ENCODE peak calls at places on chromosomes 16 and 17, in four cellular contexts. One of them, this sample, is unnamed.
A peak's percentile ranks its signal among the peaks of the same experiment; 100 is the strongest.

GRCh38 chr17:77654296-77654695 is 304.2 kb upstream of the TNRC6C start:
- DNase-seq in GM20000: no peak
- DNase-seq in OCI-LY7: no peak
- DNase-seq in fibroblast of the aortic adventitia: no peak
- DNase-seq in this sample: no peak

GRCh38 chr16:82900611-82901010 is 273.8 kb downstream of the CDH13 start:
- DNase-seq in GM20000: no peak
- DNase-seq in OCI-LY7: no peak
- DNase-seq in fibroblast of the aortic adventitia: no peak
- DNase-seq in this sample: no peak

GRCh38 chr16:59412275-59412841 is 678.2 kb upstream of the GOT2 start:
- DNase-seq in GM20000: no peak
- DNase-seq in OCI-LY7: no peak
- DNase-seq in fibroblast of the aortic adventitia: no peak
- DNase-seq in this sample: no peak

GRCh38 chr16:10543231-10543630 is 37.2 kb downstream of the EMP2 start:
- DNase-seq in GM20000: no peak
- DNase-seq in OCI-LY7: no peak
- DNase-seq in fibroblast of the aortic adventitia: no peak
- DNase-seq in this sample: no peak

GRCh38 chr17:68461589-68461988 is 4.3 kb upstream of the WIPI1 start:
- DNase-seq in GM20000: no peak
- DNase-seq in OCI-LY7: peak; percentile 78
- DNase-seq in fibroblast of the aortic adventitia: no peak
- DNase-seq in this sample: no peak

GRCh38 chr16:47143677-47144558 is at the start of gene NETO2:
- DNase-seq in GM20000: peak; percentile 92
- DNase-seq in OCI-LY7: peak; percentile 16
- DNase-seq in fibroblast of the aortic adventitia: peak; percentile 43
- DNase-seq in this sample: peak; percentile 88

GRCh38 chr16:67264866-67265265 is 14.5 kb upstream of the PLEKHG4 start:
- DNase-seq in GM20000: no peak
- DNase-seq in OCI-LY7: no peak
- DNase-seq in fibroblast of the aortic adventitia: no peak
- DNase-seq in this sample: no peak

GRCh38 chr16:31177136-31177535 is 2.8 kb upstream of the FUS start:
- DNase-seq in GM20000: no peak
- DNase-seq in OCI-LY7: peak; percentile 58
- DNase-seq in fibroblast of the aortic adventitia: no peak
- DNase-seq in this sample: no peak

GRCh38 chr16:72856797-72857196 is 191.1 kb downstream of the ZFHX3 start:
- DNase-seq in GM20000: peak; percentile 64
- DNase-seq in OCI-LY7: no peak
- DNase-seq in fibroblast of the aortic adventitia: no peak
- DNase-seq in this sample: peak; percentile 75

GRCh38 chr16:75204410-75204758 is 2.6 kb downstream of the CTRB2 start:
- DNase-seq in GM20000: no peak
- DNase-seq in OCI-LY7: no peak
- DNase-seq in fibroblast of the aortic adventitia: no peak
- DNase-seq in this sample: no peak

GRCh38 chr17:45332989-45333701 is 16.3 kb upstream of the MAP3K14 start:
- DNase-seq in GM20000: peak; percentile 68
- DNase-seq in OCI-LY7: peak; percentile 69
- DNase-seq in fibroblast of the aortic adventitia: peak; percentile 45
- DNase-seq in this sample: peak; percentile 61

GRCh38 chr16:67825119-67825518 is 17.0 kb upstream of the THAP11 start:
- DNase-seq in GM20000: no peak
- DNase-seq in OCI-LY7: no peak
- DNase-seq in fibroblast of the aortic adventitia: no peak
- DNase-seq in this sample: no peak

GRCh38 chr16:31333686-31334649 is 21.0 kb upstream of the ITGAX start:
- DNase-seq in GM20000: peak; percentile 60
- DNase-seq in OCI-LY7: peak; percentile 51
- DNase-seq in fibroblast of the aortic adventitia: peak; percentile 9
- DNase-seq in this sample: peak; percentile 53

GRCh38 chr16:31876955-31877828 is 3.6 kb downstream of the ZNF267 start:
- DNase-seq in GM20000: peak; percentile 73
- DNase-seq in OCI-LY7: no peak
- DNase-seq in fibroblast of the aortic adventitia: peak; percentile 89
- DNase-seq in this sample: peak; percentile 69

GRCh38 chr17:41024702-41025101 is 2.3 kb downstream of the KRTAP1-5 start:
- DNase-seq in GM20000: no peak
- DNase-seq in OCI-LY7: no peak
- DNase-seq in fibroblast of the aortic adventitia: no peak
- DNase-seq in this sample: no peak

GRCh38 chr16:86033971-86034370 is 135.0 kb downstream of the IRF8 start:
- DNase-seq in GM20000: no peak
- DNase-seq in OCI-LY7: no peak
- DNase-seq in fibroblast of the aortic adventitia: no peak
- DNase-seq in this sample: no peak

GRCh38 chr16:29126057-29126494 is 141.2 kb downstream of the LAT start:
- DNase-seq in GM20000: no peak
- DNase-seq in OCI-LY7: no peak
- DNase-seq in fibroblast of the aortic adventitia: no peak
- DNase-seq in this sample: no peak

GRCh38 chr16:67775273-67775672 is 31.1 kb downstream of the RANBP10 start:
- DNase-seq in GM20000: no peak
- DNase-seq in OCI-LY7: no peak
- DNase-seq in fibroblast of the aortic adventitia: peak; percentile 21
- DNase-seq in this sample: no peak

GRCh38 chr17:40076595-40076994 is 13.8 kb downstream of the THRA start:
- DNase-seq in GM20000: no peak
- DNase-seq in OCI-LY7: no peak
- DNase-seq in fibroblast of the aortic adventitia: no peak
- DNase-seq in this sample: no peak

GRCh38 chr17:41613277-41614082 is 913 bp upstream of the KRT16 start:
- DNase-seq in GM20000: no peak
- DNase-seq in OCI-LY7: no peak
- DNase-seq in fibroblast of the aortic adventitia: no peak
- DNase-seq in this sample: no peak

GRCh38 chr17:34998205-34998604 is 17.9 kb downstream of the LIG3 start:
- DNase-seq in GM20000: peak; percentile 87
- DNase-seq in OCI-LY7: peak; percentile 63
- DNase-seq in fibroblast of the aortic adventitia: peak; percentile 66
- DNase-seq in this sample: peak; percentile 86

GRCh38 chr16:67930678-67931211 is 917 bp downstream of the CTRL start:
- DNase-seq in GM20000: no peak
- DNase-seq in OCI-LY7: no peak
- DNase-seq in fibroblast of the aortic adventitia: no peak
- DNase-seq in this sample: no peak

GRCh38 chr16:14004031-14004718 is 66.9 kb upstream of the MRTFB start:
- DNase-seq in GM20000: no peak
- DNase-seq in OCI-LY7: no peak
- DNase-seq in fibroblast of the aortic adventitia: no peak
- DNase-seq in this sample: no peak

GRCh38 chr17:11736613-11737289 is 138.5 kb downstream of the DNAH9 start:
- DNase-seq in GM20000: no peak
- DNase-seq in OCI-LY7: no peak
- DNase-seq in fibroblast of the aortic adventitia: no peak
- DNase-seq in this sample: no peak

GRCh38 chr16:5041604-5042133 is 7.9 kb upstream of the NAGPA start:
- DNase-seq in GM20000: peak; percentile 67
- DNase-seq in OCI-LY7: no peak
- DNase-seq in fibroblast of the aortic adventitia: peak; percentile 42
- DNase-seq in this sample: no peak

GRCh38 chr17:77295410-77295809 is 154.6 kb downstream of the SEC14L1 start:
- DNase-seq in GM20000: no peak
- DNase-seq in OCI-LY7: no peak
- DNase-seq in fibroblast of the aortic adventitia: no peak
- DNase-seq in this sample: no peak

GRCh38 chr16:66359012-66359411 is 7.5 kb upstream of the CDH5 start:
- DNase-seq in GM20000: no peak
- DNase-seq in OCI-LY7: no peak
- DNase-seq in fibroblast of the aortic adventitia: peak; percentile 31
- DNase-seq in this sample: no peak

GRCh38 chr17:39598047-39598481 is 9.7 kb downstream of the NEUROD2 start:
- DNase-seq in GM20000: peak; percentile 28
- DNase-seq in OCI-LY7: no peak
- DNase-seq in fibroblast of the aortic adventitia: no peak
- DNase-seq in this sample: no peak

GRCh38 chr17:48510761-48511604 is 19.8 kb downstream of the HOXB1 start:
- DNase-seq in GM20000: peak; percentile 61
- DNase-seq in OCI-LY7: no peak
- DNase-seq in fibroblast of the aortic adventitia: peak; percentile 92
- DNase-seq in this sample: no peak

GRCh38 chr16:7765079-7765550 is 432.5 kb downstream of the RBFOX1 start:
- DNase-seq in GM20000: no peak
- DNase-seq in OCI-LY7: no peak
- DNase-seq in fibroblast of the aortic adventitia: no peak
- DNase-seq in this sample: no peak

DNA sequence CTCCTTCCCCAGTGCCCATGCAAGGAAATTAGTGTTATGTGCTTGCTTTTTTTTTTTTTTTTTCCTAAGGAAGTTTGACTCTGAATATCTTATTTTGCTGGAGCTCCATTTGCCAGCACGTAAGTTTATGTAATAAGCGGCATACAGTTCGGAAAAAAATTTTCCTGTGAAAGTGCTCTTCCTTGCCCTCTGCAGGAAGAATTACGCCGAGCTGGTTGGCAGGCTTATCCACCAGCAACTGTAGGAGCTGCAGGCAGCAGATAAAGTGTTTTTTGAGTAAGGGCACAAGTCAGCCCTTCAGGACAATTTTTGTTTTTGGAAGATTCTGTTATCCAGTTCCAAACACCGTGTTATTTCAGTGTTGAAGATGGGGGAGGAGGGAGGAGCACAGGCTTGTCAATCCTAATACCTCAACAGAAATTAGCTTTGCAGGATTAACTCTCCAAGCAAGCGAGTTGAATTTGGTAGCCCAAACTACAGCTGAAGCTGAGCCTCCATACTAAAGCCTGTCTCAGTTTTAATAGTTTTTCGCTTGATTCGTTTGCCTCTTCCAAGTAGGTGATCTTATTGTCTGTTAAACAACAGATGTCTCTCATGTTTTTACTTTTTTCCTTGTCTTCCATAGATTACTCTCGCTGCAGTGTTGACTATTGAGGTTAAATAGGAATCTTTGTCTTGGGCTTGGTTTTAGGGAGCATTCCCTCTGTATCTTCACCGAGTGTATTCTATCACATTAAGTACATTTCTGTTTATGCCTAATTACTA is 1.1 kb downstream of the SPECC1 start:
- DNase-seq in GM20000: peak; percentile 25
- DNase-seq in OCI-LY7: no peak
- DNase-seq in fibroblast of the aortic adventitia: peak; percentile 70
- DNase-seq in this sample: no peak
- TF ChIP-seq CTCF in GM20000: peak; percentile 5
- TF ChIP-seq CTCF in OCI-LY7: peak; percentile 38
- TF ChIP-seq CTCF in fibroblast of the aortic adventitia: peak; percentile 69
- TF ChIP-seq CTCF in this sample: no peak

GRCh38 chr16:977896-978295 is 3.7 kb upstream of the SOX8 start:
- DNase-seq in GM20000: no peak
- DNase-seq in OCI-LY7: no peak
- DNase-seq in fibroblast of the aortic adventitia: no peak
- DNase-seq in this sample: no peak
- TF ChIP-seq CTCF in GM20000: no peak
- TF ChIP-seq CTCF in OCI-LY7: no peak
- TF ChIP-seq CTCF in fibroblast of the aortic adventitia: no peak
- TF ChIP-seq CTCF in this sample: no peak

GRCh38 chr17:79658811-79659207 is 48.0 kb upstream of the RBFOX3 start:
- DNase-seq in GM20000: peak; percentile 12
- DNase-seq in OCI-LY7: peak; percentile 12
- DNase-seq in fibroblast of the aortic adventitia: peak; percentile 1
- DNase-seq in this sample: no peak
- TF ChIP-seq CTCF in GM20000: no peak
- TF ChIP-seq CTCF in OCI-LY7: peak; percentile 67
- TF ChIP-seq CTCF in fibroblast of the aortic adventitia: peak; percentile 40
- TF ChIP-seq CTCF in this sample: peak; percentile 39

DNA sequence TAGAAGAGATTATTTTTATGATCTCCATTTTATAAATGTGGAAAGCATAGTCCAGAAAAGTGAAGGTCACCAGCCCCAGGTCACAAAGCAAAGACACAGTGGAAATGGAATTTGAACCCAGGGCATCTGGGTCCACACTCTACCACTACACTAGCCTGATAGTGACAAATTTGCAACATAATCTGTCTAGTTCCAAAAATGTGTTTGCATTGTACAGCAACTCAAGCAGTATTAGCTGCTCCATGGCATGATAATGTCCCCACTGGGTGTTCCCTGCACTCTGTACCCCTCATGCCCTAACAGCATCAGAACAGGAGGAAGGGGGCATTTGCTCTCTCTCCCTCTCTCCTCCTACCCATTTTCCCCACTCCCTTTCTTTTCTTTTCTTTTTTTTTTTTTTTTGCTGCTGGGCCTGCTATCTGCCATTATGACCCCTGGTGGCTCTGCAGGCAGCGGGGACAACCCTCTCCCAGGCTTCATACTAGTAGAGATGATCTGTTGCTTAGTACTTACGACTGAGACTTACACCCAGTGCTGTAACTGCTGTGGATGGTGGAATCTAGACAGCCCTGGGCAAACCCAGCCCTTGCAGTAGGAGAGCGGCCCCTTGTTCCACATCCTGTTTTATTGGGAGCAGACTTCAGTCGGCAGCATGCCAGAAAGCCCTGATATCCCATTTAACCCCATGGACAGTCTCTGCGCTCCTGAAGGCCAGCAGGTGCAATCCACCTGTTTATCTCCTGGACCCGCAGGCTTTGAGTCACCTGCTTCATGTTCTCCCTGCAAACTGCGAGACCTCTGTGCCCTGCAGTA is 306.3 kb downstream of the SOX9 start:
- DNase-seq in GM20000: no peak
- DNase-seq in OCI-LY7: no peak
- DNase-seq in fibroblast of the aortic adventitia: no peak
- DNase-seq in this sample: no peak
- TF ChIP-seq CTCF in GM20000: no peak
- TF ChIP-seq CTCF in OCI-LY7: no peak
- TF ChIP-seq CTCF in fibroblast of the aortic adventitia: no peak
- TF ChIP-seq CTCF in this sample: no peak

DNA sequence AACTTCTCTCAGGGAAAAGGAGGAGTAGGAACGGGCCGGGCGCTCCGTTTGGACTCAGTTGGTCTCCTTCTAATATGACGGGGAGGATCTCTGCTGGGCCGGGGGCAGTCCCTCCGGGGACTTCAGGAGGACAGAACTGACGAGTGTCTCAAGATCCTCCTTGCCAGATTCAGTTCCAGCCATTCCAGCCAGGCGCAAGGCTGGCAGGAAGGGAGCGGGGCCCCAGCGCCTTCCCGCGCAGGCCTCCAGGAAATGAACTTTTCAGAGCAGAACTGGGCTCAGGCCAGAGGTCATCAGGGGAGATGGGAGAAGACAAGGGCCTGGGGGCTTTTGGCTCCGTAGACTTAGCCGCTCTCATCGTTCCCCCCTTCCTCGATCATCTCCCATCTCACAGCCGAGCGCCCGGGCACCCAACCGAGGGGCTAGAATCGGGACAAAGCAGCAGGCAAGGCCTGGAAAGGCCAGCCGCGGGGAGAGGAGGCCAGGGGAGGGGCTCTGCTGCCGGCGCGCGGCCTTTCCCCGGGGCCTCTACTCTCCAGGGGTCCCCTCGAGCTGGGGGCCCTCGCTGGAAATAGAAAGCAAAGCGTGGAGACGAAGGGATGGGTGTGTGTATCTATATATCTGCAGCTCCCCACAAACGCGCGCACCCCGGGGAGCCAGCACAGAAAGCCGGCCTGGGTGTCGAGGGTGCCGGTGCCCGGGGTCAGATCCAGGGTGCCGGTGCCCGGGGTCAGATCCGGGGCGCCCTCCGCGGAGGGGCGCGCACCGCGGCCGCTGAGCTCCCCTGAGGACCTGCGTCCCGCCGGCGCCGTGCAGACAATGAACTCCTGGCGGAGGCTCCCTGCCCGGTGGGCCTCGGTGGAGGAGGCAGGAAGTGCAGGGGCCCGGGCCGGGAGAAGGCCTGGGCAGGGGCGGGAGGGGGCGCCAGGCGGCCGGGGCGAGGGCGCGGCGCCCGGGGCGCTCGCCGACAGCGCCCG is 1.4 kb downstream of the ZNF423 start:
- DNase-seq in GM20000: no peak
- DNase-seq in OCI-LY7: peak; percentile 19
- DNase-seq in fibroblast of the aortic adventitia: no peak
- DNase-seq in this sample: no peak
- TF ChIP-seq CTCF in GM20000: no peak
- TF ChIP-seq CTCF in OCI-LY7: no peak
- TF ChIP-seq CTCF in fibroblast of the aortic adventitia: no peak
- TF ChIP-seq CTCF in this sample: no peak